ENCODE peak calls at places on chromosomes 2 and 18, in six cellular contexts. R is activated CD4-positive, alpha-beta T cell treated with anti-CD3 and anti-CD28 coated beads for 48 hours; J is stimulated activated CD4-positive, alpha-beta T cell treated with anti-CD3 and anti-CD28 coated beads, Interleukin-4, amount 100 ng/mL, for 1 hour; U is lower lobe of right lung; E is AG08395; G is T-helper 9 cell. A is an unnamed sample.

GRCh38 chr18:40868110-40868858 is 1086.8 kb upstream of the PIK3C3 start:
- DNase-seq in R (no peak), J (no peak), U (no peak), E (peak), G (no peak), A (no peak)

GRCh38 chr18:79136742-79137141 is 67.5 kb downstream of the ATP9B start:
- DNase-seq in R (no peak), J (no peak), U (no peak), E (no peak), G (no peak), A (no peak)

GRCh38 chr18:56286775-56287174 is 351.6 kb downstream of the TXNL1 start:
- DNase-seq in R (no peak), J (no peak), U (no peak), E (peak), G (no peak), A (no peak)

GRCh38 chr18:36903215-36903928 is 74.4 kb downstream of the KIAA1328 start:
- DNase-seq in R (no peak), J (no peak), U (no peak), E (peak), G (no peak), A (no peak)

GRCh38 chr2:121849236-121849635 is 93.8 kb downstream of the TSN start:
- DNase-seq in R (no peak), J (no peak), U (no peak), E (no peak), G (no peak), A (no peak)

GRCh38 chr18:43671431-43671830 is 394.1 kb upstream of the SYT4 start:
- DNase-seq in R (no peak), J (no peak), U (no peak), E (no peak), G (no peak), A (no peak)

GRCh38 chr18:26656944-26657536 is 108.7 kb upstream of the KCTD1 start:
- DNase-seq in R (peak), J (no peak), U (peak), E (peak), G (no peak), A (no peak)

GRCh38 chr2:175003875-175004729 is 1.1 kb downstream of the CHN1 start:
- DNase-seq in R (no peak), J (no peak), U (no peak), E (peak), G (no peak), A (no peak)

GRCh38 chr18:41096504-41096903 is 858.5 kb upstream of the PIK3C3 start:
- DNase-seq in R (no peak), J (no peak), U (no peak), E (peak), G (no peak), A (no peak)

GRCh38 chr18:3612315-3612714 is 162.3 kb downstream of the TGIF1 start:
- DNase-seq in R (peak), J (no peak), U (no peak), E (no peak), G (no peak), A (no peak)

GRCh38 chr2:225737556-225737955 is 338.0 kb downstream of the NYAP2 start:
- DNase-seq in R (no peak), J (no peak), U (no peak), E (peak), G (no peak), A (no peak)

GRCh38 chr2:215755651-215756350 is 257.6 kb downstream of the MREG start:
- DNase-seq in R (no peak), J (no peak), U (no peak), E (no peak), G (no peak), A (no peak)